ENCODE peak calls at places on chromosome 12, in four cellular contexts. One of them, this sample, is unnamed.

GRCh38 chr12:132489078-132489601 is 811 bp upstream of the FBRSL1 start:
- DNase-seq in K562: peak
- DNase-seq in GM12878: no peak
- DNase-seq in HepG2: no peak
- DNase-seq in this sample: no peak

GRCh38 chr12:124863409-124864325 is at the start of gene SCARB1:
- DNase-seq in K562: peak
- DNase-seq in GM12878: peak
- DNase-seq in HepG2: peak
- DNase-seq in this sample: peak

GRCh38 chr12:122837306-122838265 is 2.3 kb downstream of the HIP1R start:
- DNase-seq in K562: no peak
- DNase-seq in GM12878: no peak
- DNase-seq in HepG2: peak
- DNase-seq in this sample: no peak

GRCh38 chr12:2775431-2775830 is 19.3 kb upstream of the FKBP4 start:
- DNase-seq in K562: no peak
- DNase-seq in GM12878: no peak
- DNase-seq in HepG2: no peak
- DNase-seq in this sample: no peak

GRCh38 chr12:46268617-46269428 is at the start of gene SLC38A1:
- DNase-seq in K562: peak
- DNase-seq in GM12878: no peak
- DNase-seq in HepG2: peak
- DNase-seq in this sample: peak

GRCh38 chr12:100959481-100959880 is 164.9 kb downstream of the ANO4 start:
- DNase-seq in K562: no peak
- DNase-seq in GM12878: no peak
- DNase-seq in HepG2: no peak
- DNase-seq in this sample: no peak

GRCh38 chr12:93137656-93138612 is 208.8 kb upstream of the EEA1 start:
- DNase-seq in K562: peak
- DNase-seq in GM12878: no peak
- DNase-seq in HepG2: no peak
- DNase-seq in this sample: no peak

GRCh38 chr12:120721866-120722265 is 3.8 kb upstream of the ACADS start:
- DNase-seq in K562: no peak
- DNase-seq in GM12878: no peak
- DNase-seq in HepG2: no peak
- DNase-seq in this sample: no peak

GRCh38 chr12:132222096-132222807 is 78.0 kb downstream of the NOC4L start:
- DNase-seq in K562: no peak
- DNase-seq in GM12878: peak
- DNase-seq in HepG2: peak
- DNase-seq in this sample: no peak

GRCh38 chr12:105704788-105705187 is 374.3 kb downstream of the C12orf75 start:
- DNase-seq in K562: no peak
- DNase-seq in GM12878: no peak
- DNase-seq in HepG2: no peak
- DNase-seq in this sample: no peak

GRCh38 chr12:117832459-117833457 is 136.0 kb downstream of the KSR2 start:
- DNase-seq in K562: no peak
- DNase-seq in GM12878: no peak
- DNase-seq in HepG2: no peak
- DNase-seq in this sample: no peak

GRCh38 chr12:72261885-72262284 is 10.3 kb upstream of the TRHDE start:
- DNase-seq in K562: no peak
- DNase-seq in GM12878: no peak
- DNase-seq in HepG2: no peak
- DNase-seq in this sample: no peak

GRCh38 chr12:110921262-110921661 is 883 bp upstream of the MYL2 start:
- DNase-seq in K562: no peak
- DNase-seq in GM12878: no peak
- DNase-seq in HepG2: no peak
- DNase-seq in this sample: no peak

GRCh38 chr12:130975116-130975515 is 21.4 kb downstream of the ADGRD1 start:
- DNase-seq in K562: no peak
- DNase-seq in GM12878: no peak
- DNase-seq in HepG2: no peak
- DNase-seq in this sample: no peak

GRCh38 chr12:56116267-56117081 is at the start of gene RPL41:
- DNase-seq in K562: peak
- DNase-seq in GM12878: peak
- DNase-seq in HepG2: peak
- DNase-seq in this sample: peak

GRCh38 chr12:68331869-68332725 is at the start of gene MDM1:
- DNase-seq in K562: peak
- DNase-seq in GM12878: peak
- DNase-seq in HepG2: peak
- DNase-seq in this sample: peak

DNA sequence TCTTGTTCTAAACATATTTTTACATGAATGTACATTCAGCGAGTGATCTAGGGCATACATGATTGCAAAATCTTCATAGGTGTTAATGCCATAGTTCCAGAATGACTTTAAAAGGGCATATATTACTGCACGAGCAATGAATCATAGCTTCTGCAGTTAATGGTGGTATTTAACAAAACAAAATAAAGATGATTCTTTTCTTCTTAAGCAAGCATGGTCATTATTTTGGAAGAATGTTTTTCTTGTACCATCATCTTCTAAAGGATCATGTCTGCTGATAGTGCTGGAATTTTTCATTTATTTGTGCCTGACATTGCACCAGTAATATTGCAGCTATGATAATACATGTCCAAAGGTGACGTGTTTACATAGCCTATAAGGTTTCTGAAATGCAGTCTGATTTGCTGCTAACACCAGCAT is 388.6 kb downstream of the CCDC91 start:
- DNase-seq in K562: no peak
- DNase-seq in GM12878: no peak
- DNase-seq in HepG2: no peak
- DNase-seq in this sample: no peak
- TF ChIP-seq TARDBP in K562: no peak
- TF ChIP-seq TARDBP in GM12878: no peak
- TF ChIP-seq TARDBP in HepG2: no peak
- TF ChIP-seq TARDBP in this sample: no peak

DNA sequence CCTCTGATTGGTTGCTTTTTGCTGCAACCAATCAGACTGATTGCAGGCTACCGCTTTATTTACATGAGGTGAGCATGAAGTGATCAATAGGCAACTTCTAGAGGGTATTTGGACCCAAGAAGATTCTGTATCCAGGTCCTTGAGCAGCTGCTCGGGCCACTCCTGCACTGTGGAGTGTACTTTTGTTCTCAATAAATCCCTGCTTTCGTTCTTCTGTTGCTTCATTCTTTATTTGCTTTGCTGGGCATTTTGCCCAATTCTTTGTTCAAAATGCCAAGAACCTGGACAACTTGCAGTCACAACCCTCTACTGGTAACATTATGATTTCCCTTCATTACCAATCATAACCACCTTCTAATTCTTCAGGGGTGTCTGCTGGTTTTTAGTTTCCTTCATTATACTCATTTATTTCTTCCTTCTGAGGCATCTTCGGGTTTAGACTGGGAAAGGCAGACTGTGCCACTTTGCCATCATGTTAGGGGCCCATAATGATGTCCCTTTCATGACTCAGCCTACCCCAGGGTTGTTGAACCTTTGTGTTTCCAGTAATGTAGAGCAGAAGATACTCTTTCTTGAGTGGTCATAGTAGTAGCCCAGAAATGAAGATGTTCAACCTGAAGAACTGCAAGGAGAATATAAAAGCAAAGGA is 43.4 kb upstream of the LIMA1 start:
- DNase-seq in K562: no peak
- DNase-seq in GM12878: no peak
- DNase-seq in HepG2: peak
- DNase-seq in this sample: no peak
- TF ChIP-seq BHLHE40 in K562: no peak
- TF ChIP-seq BHLHE40 in GM12878: no peak
- TF ChIP-seq BHLHE40 in HepG2: no peak
- TF ChIP-seq BHLHE40 in this sample: no peak

GRCh38 chr12:31324845-31325523 is 966 bp downstream of the SINHCAF start:
- DNase-seq in K562: peak
- DNase-seq in GM12878: no peak
- DNase-seq in HepG2: no peak
- DNase-seq in this sample: peak

GRCh38 chr12:31324116-31324844 is 1.7 kb downstream of the SINHCAF start:
- DNase-seq in K562: peak
- DNase-seq in GM12878: no peak
- DNase-seq in HepG2: peak
- DNase-seq in this sample: peak

GRCh38 chr12:31322651-31323248 is 3.2 kb downstream of the SINHCAF start:
- DNase-seq in K562: no peak
- DNase-seq in GM12878: no peak
- DNase-seq in HepG2: no peak
- DNase-seq in this sample: no peak

GRCh38 chr12:31321565-31322228 is 4.3 kb downstream of the SINHCAF start:
- DNase-seq in K562: no peak
- DNase-seq in GM12878: no peak
- DNase-seq in HepG2: no peak
- DNase-seq in this sample: no peak

DNA sequence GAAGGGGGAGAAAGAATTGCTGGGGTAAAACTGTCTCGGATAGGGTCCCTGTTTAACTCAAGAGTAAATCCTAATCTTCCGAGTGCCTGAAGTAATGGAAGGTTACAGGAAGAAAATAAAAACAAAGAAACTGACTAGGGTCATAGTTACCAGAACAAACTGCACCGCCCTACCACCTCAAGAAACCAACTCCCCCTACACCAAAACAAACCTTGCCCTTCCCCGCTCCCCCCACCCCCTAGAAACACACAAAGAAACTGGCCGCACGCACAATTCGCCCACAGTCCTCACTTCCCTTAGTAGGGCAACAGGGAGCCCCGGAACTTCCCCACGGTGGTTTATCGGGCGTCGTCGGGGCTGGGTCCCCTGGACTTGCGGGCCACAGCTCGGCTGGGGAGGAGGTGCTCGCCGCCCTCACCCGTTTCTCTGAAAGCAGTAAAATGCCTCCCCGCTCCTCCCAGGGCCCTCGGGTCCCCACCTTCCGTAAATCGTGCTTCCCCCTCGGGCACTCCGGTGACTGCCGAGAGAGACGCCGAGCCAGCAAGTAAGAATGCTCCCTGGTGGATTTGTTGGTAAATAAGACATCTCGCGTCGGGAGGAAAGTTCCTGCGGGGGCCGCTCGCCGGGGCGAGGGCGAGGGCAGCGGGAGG is 2.4 kb downstream of the SINHCAF start:
- DNase-seq in K562: peak
- DNase-seq in GM12878: no peak
- DNase-seq in HepG2: no peak
- DNase-seq in this sample: no peak
- TF ChIP-seq TARDBP in K562: no peak
- TF ChIP-seq TARDBP in GM12878: no peak
- TF ChIP-seq TARDBP in HepG2: no peak
- TF ChIP-seq TARDBP in this sample: no peak

GRCh38 chr12:85983601-85984000 is 109.5 kb downstream of the NTS start:
- DNase-seq in K562: no peak
- DNase-seq in GM12878: no peak
- DNase-seq in HepG2: no peak
- DNase-seq in this sample: no peak

GRCh38 chr12:85975716-85976115 is 101.6 kb downstream of the NTS start:
- DNase-seq in K562: no peak
- DNase-seq in GM12878: no peak
- DNase-seq in HepG2: no peak
- DNase-seq in this sample: no peak

DNA sequence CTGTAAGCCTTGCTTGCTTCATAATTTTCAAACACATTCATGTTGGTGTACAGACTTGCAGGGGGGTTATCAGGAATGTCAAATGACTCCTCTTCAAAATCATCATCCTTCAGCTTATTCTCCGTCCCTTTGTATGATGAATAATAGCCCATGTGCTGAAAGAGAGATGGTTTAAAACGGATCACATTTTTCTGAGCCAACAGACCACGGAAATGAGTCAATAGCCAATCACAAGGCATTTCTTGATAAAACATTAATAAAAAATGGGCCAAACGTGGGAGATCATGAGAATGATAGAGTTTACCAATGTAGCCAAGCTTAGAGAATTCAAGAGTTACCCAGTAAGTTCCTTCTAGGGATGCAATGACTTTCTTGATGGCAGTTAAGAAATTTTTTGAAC is 105.5 kb downstream of the NTS start:
- DNase-seq in K562: no peak
- DNase-seq in GM12878: no peak
- DNase-seq in HepG2: no peak
- DNase-seq in this sample: no peak
- TF ChIP-seq BHLHE40 in K562: no peak
- TF ChIP-seq BHLHE40 in GM12878: no peak
- TF ChIP-seq BHLHE40 in HepG2: no peak
- TF ChIP-seq BHLHE40 in this sample: no peak

This sample was measured in HEK293T.